ENCODE peak calls at places on chromosomes 13 and 19, in seven cellular contexts. One of them, this sample, is unnamed. For H3K27me3, the result is how much of the 10 kb centered on the place peaks cover.

GRCh38 chr13:44815507-44816074 is 173.7 kb downstream of the NUFIP1 start:
- DNase-seq in heart left ventricle: no peak
- DNase-seq in body of pancreas: peak
- DNase-seq in naive thymus-derived CD4-positive, alpha-beta T cell: no peak
- DNase-seq in colonic mucosa: peak
- DNase-seq in IMR-90: peak
- DNase-seq in AG04450: peak
- DNase-seq in this sample: peak

GRCh38 chr13:99261040-99261439 is 2.9 kb upstream of the GPR18 start:
- DNase-seq in heart left ventricle: no peak
- DNase-seq in body of pancreas: no peak
- DNase-seq in naive thymus-derived CD4-positive, alpha-beta T cell: no peak
- DNase-seq in colonic mucosa: no peak
- DNase-seq in IMR-90: no peak
- DNase-seq in AG04450: no peak
- DNase-seq in this sample: no peak

GRCh38 chr19:34676697-34677385 is at the start of gene SCGB2B2:
- DNase-seq in heart left ventricle: peak
- DNase-seq in body of pancreas: no peak
- DNase-seq in naive thymus-derived CD4-positive, alpha-beta T cell: no peak
- DNase-seq in colonic mucosa: no peak
- DNase-seq in IMR-90: no peak
- DNase-seq in AG04450: no peak
- DNase-seq in this sample: no peak

GRCh38 chr19:46975918-46976782 is 43.5 kb upstream of the NPAS1 start:
- DNase-seq in heart left ventricle: peak
- DNase-seq in body of pancreas: peak
- DNase-seq in naive thymus-derived CD4-positive, alpha-beta T cell: no peak
- DNase-seq in colonic mucosa: peak
- DNase-seq in IMR-90: peak
- DNase-seq in AG04450: peak
- DNase-seq in this sample: peak

GRCh38 chr13:110644892-110645521 is 29.7 kb downstream of the NAXD start:
- DNase-seq in heart left ventricle: peak
- DNase-seq in body of pancreas: peak
- DNase-seq in naive thymus-derived CD4-positive, alpha-beta T cell: peak
- DNase-seq in colonic mucosa: peak
- DNase-seq in IMR-90: peak
- DNase-seq in AG04450: peak
- DNase-seq in this sample: peak

GRCh38 chr13:76790519-76791289 is 95.5 kb downstream of the KCTD12 start:
- DNase-seq in heart left ventricle: no peak
- DNase-seq in body of pancreas: no peak
- DNase-seq in naive thymus-derived CD4-positive, alpha-beta T cell: no peak
- DNase-seq in colonic mucosa: no peak
- DNase-seq in IMR-90: no peak
- DNase-seq in AG04450: no peak
- DNase-seq in this sample: no peak

GRCh38 chr13:68078874-68079273 is 848.7 kb upstream of the PCDH9 start:
- DNase-seq in heart left ventricle: no peak
- DNase-seq in body of pancreas: no peak
- DNase-seq in naive thymus-derived CD4-positive, alpha-beta T cell: no peak
- DNase-seq in colonic mucosa: no peak
- DNase-seq in IMR-90: no peak
- DNase-seq in AG04450: no peak
- DNase-seq in this sample: no peak

GRCh38 chr19:7888826-7889217 is 512 bp downstream of the LRRC8E start:
- DNase-seq in heart left ventricle: no peak
- DNase-seq in body of pancreas: no peak
- DNase-seq in naive thymus-derived CD4-positive, alpha-beta T cell: no peak
- DNase-seq in colonic mucosa: no peak
- DNase-seq in IMR-90: no peak
- DNase-seq in AG04450: no peak
- DNase-seq in this sample: no peak

GRCh38 chr13:29924482-29924884 is 74.1 kb upstream of the UBL3 start:
- DNase-seq in heart left ventricle: no peak
- DNase-seq in body of pancreas: peak
- DNase-seq in naive thymus-derived CD4-positive, alpha-beta T cell: no peak
- DNase-seq in colonic mucosa: no peak
- DNase-seq in IMR-90: peak
- DNase-seq in AG04450: no peak
- DNase-seq in this sample: peak

GRCh38 chr19:45817725-45818301 is 2.7 kb upstream of the RSPH6A start:
- DNase-seq in heart left ventricle: no peak
- DNase-seq in body of pancreas: no peak
- DNase-seq in naive thymus-derived CD4-positive, alpha-beta T cell: no peak
- DNase-seq in colonic mucosa: no peak
- DNase-seq in IMR-90: no peak
- DNase-seq in AG04450: no peak
- DNase-seq in this sample: no peak

GRCh38 chr13:40189426-40189825 is 477.0 kb downstream of the FOXO1 start:
- DNase-seq in heart left ventricle: no peak
- DNase-seq in body of pancreas: no peak
- DNase-seq in naive thymus-derived CD4-positive, alpha-beta T cell: no peak
- DNase-seq in colonic mucosa: no peak
- DNase-seq in IMR-90: no peak
- DNase-seq in AG04450: no peak
- DNase-seq in this sample: no peak

GRCh38 chr19:28397311-28397710 is 815.6 kb downstream of the UQCRFS1 start:
- DNase-seq in heart left ventricle: no peak
- DNase-seq in body of pancreas: no peak
- DNase-seq in naive thymus-derived CD4-positive, alpha-beta T cell: no peak
- DNase-seq in colonic mucosa: no peak
- DNase-seq in IMR-90: no peak
- DNase-seq in AG04450: no peak
- DNase-seq in this sample: no peak

GRCh38 chr19:28399187-28399586 is 813.8 kb downstream of the UQCRFS1 start:
- DNase-seq in heart left ventricle: no peak
- DNase-seq in body of pancreas: no peak
- DNase-seq in naive thymus-derived CD4-positive, alpha-beta T cell: no peak
- DNase-seq in colonic mucosa: no peak
- DNase-seq in IMR-90: no peak
- DNase-seq in AG04450: no peak
- DNase-seq in this sample: no peak

GRCh38 chr19:28396259-28396940 is 816.6 kb downstream of the UQCRFS1 start:
- DNase-seq in heart left ventricle: no peak
- DNase-seq in body of pancreas: no peak
- DNase-seq in naive thymus-derived CD4-positive, alpha-beta T cell: no peak
- DNase-seq in colonic mucosa: no peak
- DNase-seq in IMR-90: no peak
- DNase-seq in AG04450: no peak
- DNase-seq in this sample: no peak

GRCh38 chr19:28393574-28394336 is 819.2 kb downstream of the UQCRFS1 start:
- DNase-seq in heart left ventricle: no peak
- DNase-seq in body of pancreas: no peak
- DNase-seq in naive thymus-derived CD4-positive, alpha-beta T cell: no peak
- DNase-seq in colonic mucosa: no peak
- DNase-seq in IMR-90: no peak
- DNase-seq in AG04450: no peak
- DNase-seq in this sample: no peak

DNA sequence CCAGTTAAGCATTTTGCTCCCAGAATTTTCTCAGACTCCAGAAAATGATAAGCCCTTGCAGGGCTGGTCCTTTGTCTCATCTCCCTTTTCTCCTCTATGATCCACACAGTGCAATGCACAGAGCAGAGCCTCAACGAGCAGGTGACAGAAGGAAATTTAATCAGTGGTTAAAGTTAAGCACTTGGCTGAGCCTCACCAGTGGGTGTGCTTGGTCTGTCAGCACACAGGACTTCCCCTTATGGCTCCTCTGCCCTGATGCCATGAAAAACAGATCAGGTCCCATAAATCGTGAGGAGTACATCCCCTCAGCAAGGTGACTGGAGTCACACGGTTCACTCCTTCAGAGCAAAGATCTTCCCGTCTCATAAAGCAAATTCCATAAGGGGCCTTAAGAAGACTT is 818.2 kb downstream of the UQCRFS1 start:
- DNase-seq in heart left ventricle: no peak
- DNase-seq in body of pancreas: no peak
- DNase-seq in naive thymus-derived CD4-positive, alpha-beta T cell: no peak
- DNase-seq in colonic mucosa: no peak
- DNase-seq in IMR-90: no peak
- DNase-seq in AG04450: no peak
- DNase-seq in this sample: no peak
- H3K4me3 ChIP-seq in heart left ventricle: no peak
- H3K4me3 ChIP-seq in body of pancreas: no peak
- H3K4me3 ChIP-seq in naive thymus-derived CD4-positive, alpha-beta T cell: no peak
- H3K4me3 ChIP-seq in colonic mucosa: no peak
- H3K4me3 ChIP-seq in IMR-90: no peak
- H3K4me3 ChIP-seq in AG04450: no peak
- H3K4me3 ChIP-seq in this sample: no peak

DNA sequence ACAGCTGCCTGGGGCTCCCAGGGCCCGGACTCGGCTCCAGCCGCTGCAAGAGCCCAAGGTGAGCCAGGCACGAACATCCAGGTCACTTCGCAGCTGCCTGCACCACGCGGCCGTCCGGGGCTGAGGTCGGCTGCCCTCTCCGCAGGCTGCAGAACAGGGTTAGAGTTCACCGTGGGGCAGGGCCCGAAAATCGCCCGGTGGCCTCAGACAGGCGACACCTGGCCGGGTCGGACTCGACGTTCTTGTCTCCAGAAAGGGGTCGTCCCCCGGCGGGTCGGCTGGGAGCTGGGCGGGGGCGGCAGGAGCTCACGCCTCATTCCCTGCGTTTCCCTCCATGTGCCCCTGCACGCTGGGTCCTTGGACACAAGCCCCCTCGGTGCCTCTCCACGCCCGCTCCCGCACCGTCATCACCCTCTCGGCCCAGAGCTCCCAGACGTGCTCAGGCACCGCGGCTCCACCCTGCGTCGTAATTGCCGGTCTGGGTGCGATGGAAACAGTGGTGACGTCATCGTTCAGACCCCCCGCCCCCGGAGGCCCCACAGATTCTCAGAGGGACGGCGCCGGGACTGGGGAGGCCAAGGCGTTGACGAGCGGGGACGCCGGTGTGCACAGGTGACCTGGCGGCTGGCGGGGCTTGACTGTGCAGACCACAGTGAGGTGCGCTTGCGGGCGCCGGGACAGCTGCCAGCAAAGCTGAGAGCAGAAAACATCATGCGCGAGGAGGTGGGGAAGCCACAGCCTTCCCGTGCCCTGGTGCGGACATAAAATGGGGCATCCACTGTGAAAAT is 4.0 kb upstream of the GRIN3B start:
- DNase-seq in heart left ventricle: no peak
- DNase-seq in body of pancreas: peak
- DNase-seq in naive thymus-derived CD4-positive, alpha-beta T cell: peak
- DNase-seq in colonic mucosa: peak
- DNase-seq in IMR-90: peak
- DNase-seq in AG04450: no peak
- DNase-seq in this sample: peak
- H3K27me3 ChIP-seq in heart left ventricle: under half
- H3K27me3 ChIP-seq in body of pancreas: under half
- H3K27me3 ChIP-seq in naive thymus-derived CD4-positive, alpha-beta T cell: under half
- H3K27me3 ChIP-seq in colonic mucosa: under half
- H3K27me3 ChIP-seq in IMR-90: under half
- H3K27me3 ChIP-seq in AG04450: under half
- H3K27me3 ChIP-seq in this sample: under half

DNA sequence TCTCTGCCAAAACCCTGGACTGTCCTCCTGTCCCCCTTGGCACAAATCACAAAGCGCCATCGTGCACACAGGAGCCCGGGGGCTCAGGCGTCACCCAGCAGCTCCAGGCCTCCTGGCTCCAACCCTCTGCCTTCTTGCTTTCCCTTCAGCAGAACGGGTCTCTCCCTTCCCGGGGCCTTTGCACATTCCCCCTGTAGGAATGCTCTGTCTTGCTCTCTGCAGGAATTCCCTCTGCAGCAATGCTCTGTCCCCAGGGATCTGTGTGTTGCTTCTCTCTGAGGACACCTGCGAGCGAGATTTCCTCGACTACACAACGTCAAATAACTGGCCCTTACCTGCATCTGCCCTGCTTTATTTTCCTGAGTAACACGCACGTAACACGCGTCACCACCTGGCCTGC is 13.3 kb upstream of the RASA3 start:
- DNase-seq in heart left ventricle: peak
- DNase-seq in body of pancreas: no peak
- DNase-seq in naive thymus-derived CD4-positive, alpha-beta T cell: no peak
- DNase-seq in colonic mucosa: no peak
- DNase-seq in IMR-90: no peak
- DNase-seq in AG04450: no peak
- DNase-seq in this sample: no peak
- H3K4me3 ChIP-seq in heart left ventricle: no peak
- H3K4me3 ChIP-seq in body of pancreas: no peak
- H3K4me3 ChIP-seq in naive thymus-derived CD4-positive, alpha-beta T cell: no peak
- H3K4me3 ChIP-seq in colonic mucosa: no peak
- H3K4me3 ChIP-seq in IMR-90: no peak
- H3K4me3 ChIP-seq in AG04450: no peak
- H3K4me3 ChIP-seq in this sample: no peak

DNA sequence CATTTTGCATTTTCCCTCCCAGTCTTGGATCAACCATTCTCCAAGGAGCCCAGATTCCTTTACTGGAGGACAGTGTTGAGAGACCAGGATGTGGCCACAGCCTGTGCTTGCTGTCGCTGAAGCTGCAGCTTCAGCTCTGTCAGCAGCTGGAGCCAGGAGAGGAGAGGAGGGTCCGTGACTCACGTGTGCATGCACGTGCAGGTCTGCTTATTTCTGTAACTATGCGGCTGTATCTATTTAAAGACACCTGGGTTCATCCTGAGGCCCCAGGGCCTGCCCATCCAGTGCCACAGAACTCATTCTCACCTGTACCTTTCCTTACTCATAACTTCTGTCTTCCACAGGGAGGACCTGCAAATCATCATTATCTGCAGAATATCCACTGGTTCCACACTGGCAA is 8.2 kb upstream of the LAMP1 start:
- DNase-seq in heart left ventricle: no peak
- DNase-seq in body of pancreas: no peak
- DNase-seq in naive thymus-derived CD4-positive, alpha-beta T cell: no peak
- DNase-seq in colonic mucosa: no peak
- DNase-seq in IMR-90: no peak
- DNase-seq in AG04450: no peak
- DNase-seq in this sample: no peak
- H3K27me3 ChIP-seq in heart left ventricle: under half
- H3K27me3 ChIP-seq in body of pancreas: under half
- H3K27me3 ChIP-seq in naive thymus-derived CD4-positive, alpha-beta T cell: under half
- H3K27me3 ChIP-seq in colonic mucosa: under half
- H3K27me3 ChIP-seq in IMR-90: under half
- H3K27me3 ChIP-seq in AG04450: under half
- H3K27me3 ChIP-seq in this sample: under half